ENCODE peak calls at places on chromosomes 12 and 14, in six cellular contexts. D is tibial artery; G is psoas muscle; C is CD4-positive, alpha-beta T cell; B is thoracic aorta; J is GM23338. M is an unnamed sample.

GRCh38 chr12:56683-57346 is 9.8 kb upstream of the IQSEC3 start:
- DNase-seq in D (no peak), G (no peak), C (no peak), B (no peak), J (peak; percentile 8), M (no peak)

GRCh38 chr12:130485291-130486145 is 147.8 kb downstream of the PIWIL1 start:
- DNase-seq in D (no peak), G (no peak), C (no peak), B (no peak), J (no peak), M (no peak)

GRCh38 chr12:49933793-49934192 is 16.7 kb upstream of the AQP2 start:
- DNase-seq in D (no peak), G (no peak), C (no peak), B (no peak), J (no peak), M (no peak)

GRCh38 chr12:19507823-19508222 is 68.5 kb downstream of the AEBP2 start:
- DNase-seq in D (no peak), G (no peak), C (no peak), B (no peak), J (no peak), M (peak; percentile 27)

GRCh38 chr12:132839558-132840235 is 11.0 kb upstream of the GOLGA3 start:
- DNase-seq in D (no peak), G (no peak), C (no peak), B (no peak), J (no peak), M (no peak)

GRCh38 chr12:47394070-47394469 is 311.8 kb downstream of the RPAP3 start:
- DNase-seq in D (no peak), G (no peak), C (no peak), B (no peak), J (peak; percentile 8), M (no peak)

GRCh38 chr12:93743999-93744689 is 67.0 kb downstream of the CRADD start:
- DNase-seq in D (no peak), G (no peak), C (no peak), B (no peak), J (no peak), M (no peak)

GRCh38 chr14:29649170-29649569 is 278.5 kb downstream of the PRKD1 start:
- DNase-seq in D (no peak), G (no peak), C (no peak), B (no peak), J (peak; percentile 41), M (no peak)

DNA sequence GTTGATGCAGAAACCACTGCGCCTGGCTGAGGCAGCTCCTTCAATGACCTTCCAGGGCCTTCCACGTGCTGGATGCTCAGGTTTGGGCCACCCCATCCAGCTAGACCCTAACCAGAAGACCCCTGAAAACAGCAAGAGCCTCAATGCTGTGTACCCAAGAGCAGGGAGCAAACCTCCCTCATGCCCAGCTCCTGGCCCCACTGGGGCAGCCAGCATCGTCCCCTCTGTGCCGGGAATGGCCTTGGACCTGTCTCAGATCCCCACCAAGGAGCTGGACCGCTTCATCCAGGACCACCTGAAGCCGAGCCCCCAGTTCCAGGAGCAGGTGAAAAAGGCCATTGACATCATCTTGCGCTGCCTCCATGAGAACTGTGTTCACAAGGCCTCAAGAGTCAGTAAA is 10.5 kb downstream of the OAS3 start:
- DNase-seq in D (no peak), G (no peak), C (no peak), B (no peak), J (no peak), M (no peak)
- TF ChIP-seq CTCF in D (no peak), G (no peak), C (no peak), B (no peak), J (no peak), M (no peak)

GRCh38 chr12:45125997-45126396 is 75.1 kb upstream of the DBX2 start:
- DNase-seq in D (no peak), G (no peak), C (no peak), B (no peak), J (no peak), M (no peak)

GRCh38 chr12:45122776-45123380 is 72.0 kb upstream of the DBX2 start:
- DNase-seq in D (no peak), G (no peak), C (no peak), B (no peak), J (peak; percentile 66), M (peak; percentile 7)

GRCh38 chr12:45124485-45125155 is 73.7 kb upstream of the DBX2 start:
- DNase-seq in D (no peak), G (no peak), C (no peak), B (no peak), J (peak; percentile 9), M (no peak)

GRCh38 chr12:45121224-45121623 is 70.3 kb upstream of the DBX2 start:
- DNase-seq in D (no peak), G (no peak), C (no peak), B (no peak), J (peak; percentile 38), M (no peak)
- TF ChIP-seq CTCF in D (no peak), G (no peak), C (no peak), B (no peak), J (no peak), M (peak; percentile 55)

GRCh38 chr14:104792101-104792884 is 3.3 kb downstream of the AKT1 start:
- DNase-seq in D (no peak), G (peak; percentile 65), C (no peak), B (no peak), J (no peak), M (no peak)

GRCh38 chr14:104793703-104793959 is 1.9 kb downstream of the AKT1 start:
- DNase-seq in D (no peak), G (no peak), C (no peak), B (no peak), J (no peak), M (no peak)

GRCh38 chr14:104794099-104794498 is 1.4 kb downstream of the AKT1 start:
- DNase-seq in D (no peak), G (peak; percentile 59), C (no peak), B (no peak), J (no peak), M (peak; percentile 8)

GRCh38 chr14:104791425-104791824 is 4.1 kb downstream of the AKT1 start:
- DNase-seq in D (no peak), G (no peak), C (no peak), B (no peak), J (no peak), M (no peak)

DNA sequence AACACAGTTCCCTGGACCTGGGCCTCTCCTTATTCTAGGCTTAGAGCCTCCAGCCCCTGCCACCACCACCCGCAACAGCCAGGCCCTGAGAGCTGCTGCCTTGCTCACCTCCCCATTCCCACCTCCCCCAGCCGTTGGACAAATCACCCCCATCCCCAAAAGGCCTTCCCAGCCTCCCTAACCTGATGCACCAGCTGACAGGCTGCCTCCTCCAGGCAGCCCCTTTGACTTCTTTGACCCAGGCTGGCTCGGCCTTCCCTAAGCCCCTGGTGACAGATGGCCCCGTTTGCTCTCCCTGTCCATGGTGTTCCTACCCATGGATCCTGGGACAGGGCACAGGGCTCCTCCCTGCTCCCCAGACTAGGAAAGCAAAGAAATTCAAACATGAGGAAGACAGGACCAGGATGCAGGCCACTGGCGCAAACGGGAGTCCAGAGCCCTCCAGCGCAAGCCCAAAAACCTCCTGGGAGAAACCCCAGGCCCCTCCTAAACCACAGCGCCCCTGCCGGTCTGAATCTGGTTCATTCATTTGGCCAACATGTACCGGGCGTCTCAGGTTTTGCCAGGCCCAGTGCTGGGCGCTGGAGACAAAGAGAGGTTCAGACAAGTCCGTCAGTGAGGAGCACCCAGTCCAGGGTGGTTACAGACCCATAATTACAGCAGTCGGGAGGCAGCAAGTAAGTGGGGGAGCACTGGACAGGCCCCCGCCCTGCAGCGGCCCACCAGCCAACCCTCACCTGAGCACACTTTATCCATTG is 2.4 kb downstream of the AKT1 start:
- DNase-seq in D (no peak), G (no peak), C (no peak), B (no peak), J (peak; percentile 64), M (no peak)
- TF ChIP-seq CTCF in D (no peak), G (no peak), C (no peak), B (no peak), J (peak; percentile 55), M (peak; percentile 50)

DNA sequence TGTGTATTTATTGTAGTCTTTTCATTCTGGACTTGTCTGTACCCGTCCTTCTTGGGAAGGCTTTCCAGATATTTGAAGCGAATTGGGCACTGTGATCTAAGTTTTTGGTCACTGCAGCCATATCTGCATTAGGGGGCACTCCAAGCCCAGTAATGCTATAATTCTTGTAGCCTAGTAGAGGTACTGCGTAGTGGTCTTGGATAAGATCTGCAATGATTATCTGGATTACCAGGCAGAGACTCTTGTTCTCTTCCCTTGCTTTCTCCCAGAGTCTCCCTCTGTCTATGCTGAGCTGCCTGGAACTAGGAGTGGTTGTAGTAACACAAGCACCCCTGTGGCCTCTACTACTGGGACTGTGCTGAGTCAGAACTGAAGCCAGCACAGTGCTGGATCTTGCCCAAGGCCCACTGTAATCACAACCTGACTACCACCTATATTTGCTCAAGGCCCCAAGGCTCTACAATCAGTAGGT is 30.0 kb downstream of the SLC38A2 start:
- DNase-seq in D (no peak), G (no peak), C (no peak), B (no peak), J (peak; percentile 76), M (peak; percentile 49)
- TF ChIP-seq CTCF in D (peak; percentile 57), G (peak; percentile 69), C (peak; percentile 78), B (peak; percentile 44), J (peak; percentile 95), M (peak; percentile 56)

GRCh38 chr14:55721353-55721752 is 141.3 kb downstream of the KTN1 start:
- DNase-seq in D (no peak), G (no peak), C (no peak), B (no peak), J (no peak), M (peak; percentile 77)
- TF ChIP-seq CTCF in D (no peak), G (no peak), C (no peak), B (no peak), J (no peak), M (peak; percentile 30)

GRCh38 chr12:48822711-48823110 is 4.4 kb downstream of the CACNB3 start:
- DNase-seq in D (no peak), G (no peak), C (no peak), B (no peak), J (no peak), M (no peak)
- TF ChIP-seq CTCF in D (no peak), G (no peak), C (no peak), B (no peak), J (no peak), M (no peak)

GRCh38 chr14:68525516-68525915 is 267.4 kb downstream of the ZFP36L1 start:
- DNase-seq in D (no peak), G (no peak), C (no peak), B (no peak), J (no peak), M (no peak)

GRCh38 chr14:68521952-68522509 is 270.8 kb downstream of the ZFP36L1 start:
- DNase-seq in D (no peak), G (no peak), C (no peak), B (no peak), J (no peak), M (no peak)

GRCh38 chr14:68523326-68523610 is 269.6 kb downstream of the ZFP36L1 start:
- DNase-seq in D (no peak), G (no peak), C (no peak), B (no peak), J (no peak), M (no peak)

GRCh38 chr14:68522510-68523325 is 270.1 kb downstream of the ZFP36L1 start:
- DNase-seq in D (no peak), G (no peak), C (no peak), B (no peak), J (no peak), M (no peak)

GRCh38 chr14:68523994-68524725 is 268.7 kb downstream of the ZFP36L1 start:
- DNase-seq in D (no peak), G (no peak), C (no peak), B (no peak), J (no peak), M (no peak)
- TF ChIP-seq CTCF in D (peak; percentile 31), G (peak; percentile 33), C (no peak), B (peak; percentile 34), J (peak; percentile 47), M (no peak)

GRCh38 chr14:53325176-53325806 is 172.2 kb upstream of the DDHD1 start:
- DNase-seq in D (no peak), G (no peak), C (no peak), B (no peak), J (peak; percentile 69), M (no peak)
- TF ChIP-seq CTCF in D (no peak), G (peak; percentile 6), C (no peak), B (no peak), J (peak; percentile 71), M (peak; percentile 36)

M was measured in HFFc6.